ENCODE peak calls at places on chromosomes 13 and 19, in seven cellular contexts. J is transverse colon; Y is ovary; Z is tibial artery; E is right atrium auricular region; F is CD8-positive, alpha-beta T cell; K is lung. M is an unnamed sample.
A peak's percentile ranks its signal among the peaks of the same experiment; 100 is the strongest.

GRCh38 chr13:82800391-82800790 is 1081.9 kb downstream of the SLITRK1 start:
- DNase-seq in J (no peak), Y (no peak), Z (no peak), E (no peak), F (no peak), K (no peak), M (no peak)

GRCh38 chr19:50008532-50008931 is 16.6 kb downstream of the VRK3 start:
- DNase-seq in J (no peak), Y (no peak), Z (no peak), E (no peak), F (no peak), K (no peak), M (no peak)

GRCh38 chr13:99871249-99871898 is 100.2 kb downstream of the ZIC5 start:
- DNase-seq in J (no peak), Y (no peak), Z (no peak), E (no peak), F (no peak), K (no peak), M (no peak)

GRCh38 chr19:4633140-4633967 is 6.0 kb upstream of the TNFAIP8L1 start:
- DNase-seq in J (peak; percentile 61), Y (peak; percentile 39), Z (no peak), E (peak; percentile 65), F (peak; percentile 47), K (peak; percentile 60), M (no peak)

GRCh38 chr19:49758292-49758691 is 4.8 kb downstream of the TSKS start:
- DNase-seq in J (no peak), Y (peak; percentile 50), Z (no peak), E (no peak), F (no peak), K (no peak), M (no peak)

GRCh38 chr19:4503224-4504170 is 14.8 kb downstream of the PLIN4 start:
- DNase-seq in J (no peak), Y (no peak), Z (no peak), E (no peak), F (no peak), K (no peak), M (no peak)

GRCh38 chr19:57708641-57709354 is at the start of gene ZNF154:
- DNase-seq in J (peak; percentile 48), Y (no peak), Z (no peak), E (peak; percentile 58), F (peak; percentile 48), K (peak; percentile 29), M (no peak)

GRCh38 chr19:8811315-8812172 is 20.6 kb downstream of the ZNF558 start:
- DNase-seq in J (no peak), Y (no peak), Z (no peak), E (no peak), F (no peak), K (no peak), M (no peak)

GRCh38 chr13:109787135-109787954 is 962 bp upstream of the IRS2 start:
- DNase-seq in J (peak; percentile 36), Y (peak; percentile 45), Z (no peak), E (no peak), F (peak; percentile 40), K (no peak), M (no peak)

GRCh38 chr13:76854894-76855293 is 31.3 kb downstream of the KCTD12 start:
- DNase-seq in J (no peak), Y (no peak), Z (no peak), E (no peak), F (no peak), K (no peak), M (no peak)

GRCh38 chr19:8151499-8152035 is 2.2 kb upstream of the FBN3 start:
- DNase-seq in J (no peak), Y (no peak), Z (no peak), E (no peak), F (no peak), K (no peak), M (no peak)

DNA sequence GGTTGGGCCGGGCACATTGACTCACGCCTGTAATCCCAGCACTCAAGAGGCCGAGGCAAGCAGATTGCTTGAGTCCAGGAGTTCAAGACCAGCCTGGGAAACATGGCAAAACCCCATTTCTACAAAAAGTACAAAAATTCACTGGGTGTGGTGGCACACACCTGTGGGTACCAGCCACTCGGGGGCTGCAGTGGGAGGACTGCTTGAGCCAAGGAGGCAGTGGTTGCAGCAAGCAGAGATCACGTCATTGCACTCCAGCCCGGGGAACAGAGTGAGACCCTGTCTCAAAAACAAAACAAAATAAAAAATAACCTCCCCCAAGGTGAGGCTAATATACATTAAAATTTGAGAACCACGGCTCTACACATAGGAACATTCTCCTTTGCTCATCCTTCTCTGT is 24.9 kb downstream of the NLRP13 start:
- DNase-seq in J (no peak), Y (no peak), Z (no peak), E (no peak), F (no peak), K (no peak), M (no peak)
- H3K9me3 ChIP-seq in J (no peaks in the 10 kb centered on the region), Y (no peaks in the 10 kb centered on the region), Z (no peaks in the 10 kb centered on the region), E (no peaks in the 10 kb centered on the region), F (no peaks in the 10 kb centered on the region), K (no peaks in the 10 kb centered on the region), M (peaks cover 2% of the 10 kb centered on the region)

DNA sequence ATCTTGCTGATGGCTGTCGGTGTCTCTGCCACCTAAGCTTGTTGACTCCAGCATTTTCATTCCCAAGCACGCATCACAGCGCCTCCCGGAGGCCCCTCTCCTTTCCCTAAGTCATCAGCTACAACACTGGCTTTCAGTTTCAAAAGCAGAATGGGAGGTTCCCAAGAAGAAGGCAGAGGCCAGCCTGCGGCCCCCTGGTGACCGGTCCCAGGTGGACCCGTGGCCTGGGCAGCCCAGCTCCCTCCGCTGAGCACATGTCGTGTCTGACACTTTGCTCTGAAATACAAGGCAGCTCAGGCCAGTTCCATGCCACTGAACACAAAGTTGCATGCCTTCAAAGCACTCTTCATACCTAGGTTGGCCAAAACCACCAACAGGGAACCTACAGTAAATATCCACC is 8.5 kb downstream of the MLLT1 start:
- DNase-seq in J (no peak), Y (peak; percentile 42), Z (no peak), E (no peak), F (no peak), K (no peak), M (no peak)
- H3K4me3 ChIP-seq in J (peak overlapping the region; percentile 28), Y (peak overlapping the region; percentile 25), Z (peak overlapping the region; percentile 39), E (no peak overlapping the region), F (no peak overlapping the region), K (no peak overlapping the region), M (no peak overlapping the region)

GRCh38 chr13:74372511-74372910 is 238.3 kb upstream of the KLF12 start:
- DNase-seq in J (no peak), Y (no peak), Z (no peak), E (no peak), F (no peak), K (no peak), M (no peak)
- H3K9me3 ChIP-seq in J (no peaks in the 10 kb centered on the region), Y (no peaks in the 10 kb centered on the region), Z (no peaks in the 10 kb centered on the region), E (no peaks in the 10 kb centered on the region), F (no peaks in the 10 kb centered on the region), K (no peaks in the 10 kb centered on the region), M (no peaks in the 10 kb centered on the region)

DNA sequence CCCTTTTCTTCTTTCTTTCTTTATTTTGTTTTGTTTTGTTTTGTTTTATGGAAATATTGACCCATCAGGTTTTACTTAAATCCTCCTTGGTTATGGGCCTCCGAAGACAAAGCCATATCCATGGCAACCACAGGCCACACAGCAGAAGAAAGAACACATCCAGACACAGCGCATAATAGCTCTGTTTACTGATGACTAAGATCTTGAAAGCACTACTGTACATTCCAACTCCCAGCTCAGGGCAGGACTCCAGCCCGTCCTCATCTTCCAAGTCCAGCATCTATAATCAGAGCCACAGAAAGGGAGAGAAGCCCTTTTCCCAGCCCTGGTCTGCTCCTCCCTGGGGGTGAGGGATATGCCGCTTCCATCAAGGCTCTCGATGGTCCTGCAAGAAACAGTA is 84.3 kb downstream of the NUFIP1 start:
- DNase-seq in J (peak; percentile 47), Y (peak; percentile 74), Z (no peak), E (peak; percentile 70), F (no peak), K (peak; percentile 38), M (peak; percentile 96)
- H3K4me3 ChIP-seq in J (no peak overlapping the region), Y (no peak overlapping the region), Z (no peak overlapping the region), E (no peak overlapping the region), F (no peak overlapping the region), K (no peak overlapping the region), M (no peak overlapping the region)

M was measured in HAP-1.